ENCODE peak calls at places on chromosome 16, in four cellular contexts. V is WTC11, C is HepG2, J is K562. O is an unnamed sample.

GRCh38 chr16:28982418-28982817 is 2.4 kb upstream of the LAT start:
- DNase-seq in V (no peak), C (no peak), J (no peak), O (no peak)

GRCh38 chr16:30623558-30624283 is 13.5 kb upstream of the ZNF689 start:
- DNase-seq in V (no peak), C (no peak), J (no peak), O (no peak)

GRCh38 chr16:72946474-72947194 is 101.3 kb downstream of the ZFHX3 start:
- DNase-seq in V (no peak), C (no peak), J (no peak), O (no peak)

GRCh38 chr16:69709456-69710084 is 16.8 kb downstream of the NQO1 start:
- DNase-seq in V (no peak), C (peak), J (peak), O (peak)

GRCh38 chr16:50300942-50301625 is 34.7 kb downstream of the ADCY7 start:
- DNase-seq in V (no peak), C (no peak), J (no peak), O (peak)

GRCh38 chr16:24139282-24139681 is 116.9 kb upstream of the CACNG3 start:
- DNase-seq in V (no peak), C (no peak), J (peak), O (no peak)

GRCh38 chr16:23389201-23389600 is 63.8 kb downstream of the COG7 start:
- DNase-seq in V (no peak), C (no peak), J (no peak), O (no peak)

GRCh38 chr16:58363746-58364393 is 28.4 kb upstream of the GINS3 start:
- DNase-seq in V (no peak), C (no peak), J (no peak), O (no peak)

GRCh38 chr16:1645914-1646525 is 32.1 kb upstream of the JPT2 start:
- DNase-seq in V (no peak), C (peak), J (peak), O (no peak)

GRCh38 chr16:68356249-68356918 is 45.6 kb downstream of the PRMT7 start:
- DNase-seq in V (no peak), C (no peak), J (no peak), O (peak)

GRCh38 chr16:68357521-68357922 is 46.7 kb downstream of the PRMT7 start:
- DNase-seq in V (no peak), C (no peak), J (no peak), O (peak)

GRCh38 chr16:68356919-68357286 is 46.1 kb downstream of the PRMT7 start:
- DNase-seq in V (no peak), C (no peak), J (no peak), O (peak)

GRCh38 chr16:68354816-68355215 is 44.0 kb downstream of the PRMT7 start:
- DNase-seq in V (no peak), C (no peak), J (no peak), O (no peak)

GRCh38 chr16:68355447-68356248 is 44.8 kb downstream of the PRMT7 start:
- DNase-seq in V (peak), C (no peak), J (no peak), O (peak)
- TF ChIP-seq FOXJ3 in V (no peak), C (no peak), J (no peak), O (no peak)

GRCh38 chr16:56679078-56679730 is 3.1 kb upstream of the MT1X start:
- DNase-seq in V (no peak), C (no peak), J (no peak), O (no peak)

GRCh38 chr16:56681939-56682702 is at the start of gene MT1X:
- DNase-seq in V (peak), C (peak), J (peak), O (peak)

GRCh38 chr16:56677474-56677873 is 4.8 kb upstream of the MT1X start:
- DNase-seq in V (no peak), C (no peak), J (no peak), O (no peak)

GRCh38 chr16:56682703-56683397 is 580 bp downstream of the MT1X start:
- DNase-seq in V (no peak), C (no peak), J (no peak), O (no peak)

GRCh38 chr16:56679813-56680212 is 2.5 kb upstream of the MT1X start:
- DNase-seq in V (no peak), C (peak), J (no peak), O (no peak)
- TF ChIP-seq FOXJ3 in V (no peak), C (no peak), J (no peak), O (no peak)

GRCh38 chr16:12141556-12141955 is 165.0 kb downstream of the SNX29 start:
- DNase-seq in V (no peak), C (no peak), J (no peak), O (no peak)
- TF ChIP-seq FOXJ3 in V (no peak), C (no peak), J (no peak), O (no peak)

GRCh38 chr16:85757341-85757822 is 6.5 kb upstream of the C16orf74 start:
- DNase-seq in V (no peak), C (no peak), J (no peak), O (no peak)
- TF ChIP-seq FOXJ3 in V (no peak), C (no peak), J (no peak), O (no peak)

GRCh38 chr16:47716571-47716970 is 255.4 kb downstream of the PHKB start:
- DNase-seq in V (no peak), C (no peak), J (no peak), O (no peak)

GRCh38 chr16:47715442-47716054 is 254.4 kb downstream of the PHKB start:
- DNase-seq in V (no peak), C (no peak), J (no peak), O (no peak)

GRCh38 chr16:47711809-47712208 is 250.7 kb downstream of the PHKB start:
- DNase-seq in V (no peak), C (no peak), J (no peak), O (no peak)

GRCh38 chr16:47712276-47713224 is 251.4 kb downstream of the PHKB start:
- DNase-seq in V (no peak), C (no peak), J (no peak), O (peak)

GRCh38 chr16:47713225-47713595 is 252.1 kb downstream of the PHKB start:
- DNase-seq in V (no peak), C (peak), J (no peak), O (peak)
- TF ChIP-seq FOXJ3 in V (no peak), C (no peak), J (no peak), O (no peak)

DNA sequence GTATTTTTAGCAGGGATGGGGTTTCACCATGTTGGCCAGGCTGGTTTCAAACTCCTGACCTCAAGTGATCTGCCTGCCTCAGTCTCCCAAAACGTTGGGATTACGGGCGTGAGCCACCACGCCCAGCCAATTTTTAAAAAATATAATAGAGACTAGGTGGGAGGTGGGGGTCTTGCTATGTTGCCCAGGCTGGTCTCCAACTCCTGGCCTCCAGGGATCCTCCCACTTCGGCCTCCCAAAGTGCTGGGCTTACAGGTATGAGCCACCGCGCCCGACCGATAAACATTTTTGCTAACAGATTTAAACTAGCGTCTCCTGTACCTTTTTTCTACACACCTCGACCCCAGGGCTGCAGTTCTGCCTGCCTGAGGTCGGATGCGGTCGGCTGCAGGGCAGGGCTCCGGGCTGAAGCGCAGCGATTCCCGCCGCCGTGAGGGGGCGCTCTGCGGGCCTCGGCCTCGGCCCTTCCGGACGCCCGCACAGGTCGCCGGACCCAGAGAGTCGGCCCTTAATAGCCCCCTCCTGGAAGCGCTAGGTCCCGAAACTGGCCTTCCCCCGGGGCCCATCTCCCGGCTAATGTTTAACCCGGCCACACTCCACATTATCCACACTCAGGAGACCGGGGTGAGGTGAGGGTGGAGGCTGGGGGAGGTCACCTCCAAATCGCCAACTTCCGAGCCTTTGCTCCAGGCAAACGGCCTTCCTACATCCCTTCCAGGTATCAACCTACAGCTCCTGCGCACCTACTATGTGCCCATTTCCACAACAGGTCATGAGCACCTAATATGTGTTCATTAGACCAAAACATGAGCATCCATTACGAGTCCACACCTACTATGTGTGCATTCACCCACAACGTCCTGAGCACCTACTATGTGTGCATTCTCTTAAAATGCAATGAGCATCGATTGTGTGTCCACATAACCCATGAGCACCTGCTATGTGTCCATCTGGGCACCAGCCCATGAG is 2.0 kb upstream of the GLIS2 start:
- DNase-seq in V (peak), C (peak), J (peak), O (peak)
- TF ChIP-seq FOXJ3 in V (no peak), C (peak), J (no peak), O (peak)

GRCh38 chr16:84667600-84668309 is 19.4 kb downstream of the KLHL36 start:
- DNase-seq in V (no peak), C (no peak), J (no peak), O (peak)
- TF ChIP-seq FOXJ3 in V (no peak), C (no peak), J (no peak), O (peak)

GRCh38 chr16:56933828-56934598 is 2.1 kb downstream of the HERPUD1 start:
- DNase-seq in V (no peak), C (no peak), J (no peak), O (no peak)

GRCh38 chr16:56931253-56931768 is 631 bp upstream of the HERPUD1 start:
- DNase-seq in V (no peak), C (no peak), J (no peak), O (no peak)

GRCh38 chr16:56931769-56932587 is at the start of gene HERPUD1:
- DNase-seq in V (peak), C (peak), J (peak), O (peak)

GRCh38 chr16:56933266-56933619 is 1.3 kb downstream of the HERPUD1 start:
- DNase-seq in V (no peak), C (no peak), J (no peak), O (no peak)

GRCh38 chr16:56932588-56933265 is 785 bp downstream of the HERPUD1 start:
- DNase-seq in V (peak), C (peak), J (peak), O (peak)
- TF ChIP-seq FOXJ3 in V (no peak), C (peak), J (no peak), O (no peak)